ENCODE peak calls at places on chromosomes 12 and 14, in six cellular contexts. C, T, W, I, L and R are unnamed samples.

GRCh38 chr14:49975286-49975685 is 82.4 kb downstream of the ARF6 start:
- DNase-seq in C (peak), T (peak), W (no peak), I (no peak), L (peak), R (no peak)

GRCh38 chr12:58247633-58248032 is 306.3 kb downstream of the ATP23 start:
- DNase-seq in C (no peak), T (no peak), W (no peak), I (no peak), L (no peak), R (no peak)

GRCh38 chr12:123995023-123995422 is 22.0 kb downstream of the ZNF664 start:
- DNase-seq in C (peak), T (peak), W (no peak), I (no peak), L (peak), R (peak)

GRCh38 chr12:32062841-32063240 is 43.8 kb upstream of the BICD1 start:
- DNase-seq in C (no peak), T (no peak), W (no peak), I (no peak), L (no peak), R (no peak)

GRCh38 chr12:12481636-12482035 is 81.0 kb downstream of the DUSP16 start:
- DNase-seq in C (no peak), T (no peak), W (no peak), I (no peak), L (no peak), R (peak)

GRCh38 chr12:76670776-76671175 is 93.1 kb upstream of the ZDHHC17 start:
- DNase-seq in C (no peak), T (no peak), W (no peak), I (no peak), L (peak), R (no peak)

GRCh38 chr12:59972941-59973340 is 377.1 kb downstream of the SLC16A7 start:
- DNase-seq in C (peak), T (peak), W (no peak), I (no peak), L (peak), R (no peak)

GRCh38 chr12:75641031-75641780 is 129.8 kb upstream of the KRR1 start:
- DNase-seq in C (peak), T (peak), W (no peak), I (peak), L (peak), R (peak)

GRCh38 chr14:54524410-54524809 is 14.7 kb downstream of the CGRRF1 start:
- DNase-seq in C (no peak), T (no peak), W (no peak), I (no peak), L (no peak), R (no peak)

GRCh38 chr12:49059385-49060232 is 985 bp downstream of the KMT2D start:
- DNase-seq in C (no peak), T (no peak), W (no peak), I (no peak), L (no peak), R (no peak)

GRCh38 chr12:92553389-92553788 is 149.4 kb upstream of the PLEKHG7 start:
- DNase-seq in C (no peak), T (no peak), W (peak), I (no peak), L (no peak), R (no peak)

GRCh38 chr14:62216121-62216520 is 453.9 kb downstream of the SNAPC1 start:
- DNase-seq in C (no peak), T (no peak), W (no peak), I (no peak), L (no peak), R (no peak)

GRCh38 chr12:26246483-26247164 is 51.3 kb downstream of the SSPN start:
- DNase-seq in C (no peak), T (no peak), W (no peak), I (no peak), L (no peak), R (no peak)

GRCh38 chr14:75831455-75831854 is 150.3 kb downstream of the TGFB3 start:
- DNase-seq in C (peak), T (no peak), W (peak), I (peak), L (peak), R (peak)

GRCh38 chr14:78399316-78399889 is 229.2 kb downstream of the NRXN3 start:
- DNase-seq in C (peak), T (no peak), W (no peak), I (no peak), L (peak), R (peak)

GRCh38 chr12:116610971-116611541 is 51.9 kb downstream of the MAP1LC3B2 start:
- DNase-seq in C (no peak), T (no peak), W (no peak), I (no peak), L (no peak), R (no peak)

GRCh38 chr14:92726135-92726932 is 22.1 kb downstream of the LGMN start:
- DNase-seq in C (peak), T (peak), W (peak), I (peak), L (peak), R (no peak)

GRCh38 chr12:47813491-47814196 is 6.1 kb downstream of the HDAC7 start:
- DNase-seq in C (no peak), T (no peak), W (no peak), I (no peak), L (peak), R (no peak)

GRCh38 chr12:40141996-40142395 is 36.1 kb upstream of the SLC2A13 start:
- DNase-seq in C (no peak), T (no peak), W (no peak), I (no peak), L (no peak), R (no peak)
- H3K4me3 ChIP-seq in C (no peak), T (no peak), W (no peak), I (no peak), L (no peak), R (no peak)

GRCh38 chr12:50073712-50074111 is 11.4 kb upstream of the SMARCD1 start:
- DNase-seq in C (no peak), T (no peak), W (no peak), I (peak), L (no peak), R (no peak)
- H3K4me3 ChIP-seq in C (no peak), T (no peak), W (no peak), I (no peak), L (no peak), R (no peak)

GRCh38 chr14:90999299-90999698 is 61.1 kb downstream of the RPS6KA5 start:
- DNase-seq in C (no peak), T (no peak), W (no peak), I (no peak), L (no peak), R (no peak)
- H3K4me3 ChIP-seq in C (no peak), T (no peak), W (no peak), I (no peak), L (no peak), R (no peak)

GRCh38 chr12:72330784-72331183 is 58.6 kb downstream of the TRHDE start:
- DNase-seq in C (no peak), T (no peak), W (no peak), I (no peak), L (no peak), R (peak)

DNA sequence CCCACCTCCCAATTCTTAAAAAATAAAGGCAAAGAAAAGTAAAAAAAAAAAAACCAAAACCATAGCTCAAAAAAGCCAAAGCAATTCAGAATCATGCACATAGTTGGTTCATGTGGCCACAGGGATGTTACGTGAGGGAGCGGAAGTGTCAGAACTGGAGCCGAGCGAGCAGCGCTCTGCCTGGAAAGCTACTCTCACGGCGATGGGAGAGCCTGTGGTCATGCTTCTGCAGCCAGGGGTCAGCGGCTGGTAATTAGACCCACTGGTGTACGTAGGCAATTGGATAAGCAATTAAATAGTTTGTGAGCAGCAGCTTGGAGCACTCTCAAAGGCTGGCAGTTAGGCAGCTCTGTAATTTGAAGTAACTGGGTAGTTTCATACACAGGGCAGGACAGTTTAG is 58.1 kb downstream of the TRHDE start:
- DNase-seq in C (peak), T (peak), W (no peak), I (no peak), L (peak), R (peak)
- H3K4me3 ChIP-seq in C (no peak), T (no peak), W (no peak), I (no peak), L (no peak), R (peak)

DNA sequence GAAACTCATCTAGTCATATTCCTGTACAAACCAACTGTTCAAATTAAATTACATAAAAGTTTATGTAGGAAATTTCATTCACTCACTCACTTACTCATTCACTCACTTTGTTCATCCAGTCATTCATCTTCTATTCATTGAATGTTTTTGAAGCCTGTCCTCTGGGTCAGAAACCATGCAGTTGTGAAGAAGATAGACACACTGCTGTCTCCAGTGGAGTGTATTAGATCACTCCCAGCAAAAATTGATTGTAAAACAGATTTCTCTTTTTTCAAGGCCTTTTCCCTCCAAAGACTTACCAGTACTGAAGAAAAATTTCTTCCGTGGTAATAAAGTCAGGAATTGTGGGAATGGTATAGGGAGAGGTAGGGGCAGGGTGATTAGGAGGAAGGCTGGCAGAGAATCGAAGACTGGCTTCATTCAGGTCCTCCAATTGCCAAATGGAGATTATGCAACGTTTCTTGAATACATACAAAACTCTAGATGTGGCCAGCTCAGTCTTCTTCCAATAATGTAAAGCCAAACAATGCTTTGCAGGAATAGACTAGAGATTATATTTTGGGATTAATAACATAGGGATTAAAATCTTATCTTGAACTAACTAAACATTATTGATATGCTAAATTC is 9.1 kb downstream of the LRRK2 start:
- DNase-seq in C (no peak), T (no peak), W (no peak), I (no peak), L (no peak), R (no peak)
- H3K4me3 ChIP-seq in C (no peak), T (no peak), W (no peak), I (no peak), L (no peak), R (no peak)

GRCh38 chr14:67963545-67963944 is 144.0 kb downstream of the RAD51B start:
- DNase-seq in C (no peak), T (no peak), W (no peak), I (no peak), L (no peak), R (no peak)
- H3K4me3 ChIP-seq in C (no peak), T (no peak), W (no peak), I (no peak), L (no peak), R (no peak)

GRCh38 chr12:108595711-108596647 is 1.9 kb downstream of the TMEM119 start:
- DNase-seq in C (no peak), T (no peak), W (no peak), I (no peak), L (no peak), R (no peak)

GRCh38 chr12:108594323-108594903 is 3.5 kb downstream of the TMEM119 start:
- DNase-seq in C (no peak), T (no peak), W (no peak), I (peak), L (no peak), R (no peak)

GRCh38 chr12:108596854-108597558 is 878 bp downstream of the TMEM119 start:
- DNase-seq in C (no peak), T (no peak), W (no peak), I (no peak), L (no peak), R (no peak)

GRCh38 chr12:108597559-108598471 is at the start of gene TMEM119:
- DNase-seq in C (no peak), T (peak), W (no peak), I (no peak), L (peak), R (no peak)

GRCh38 chr12:108594960-108595710 is 2.7 kb downstream of the TMEM119 start:
- DNase-seq in C (no peak), T (no peak), W (no peak), I (peak), L (no peak), R (no peak)
- H3K4me3 ChIP-seq in C (peak), T (peak), W (no peak), I (no peak), L (peak), R (no peak)

GRCh38 chr12:102757154-102757873 is 159.7 kb downstream of the PAH start:
- DNase-seq in C (no peak), T (no peak), W (no peak), I (no peak), L (peak), R (no peak)

GRCh38 chr12:102763016-102763415 is 154.0 kb downstream of the PAH start:
- DNase-seq in C (no peak), T (no peak), W (no peak), I (no peak), L (no peak), R (no peak)

GRCh38 chr12:102757874-102758244 is 159.2 kb downstream of the PAH start:
- DNase-seq in C (no peak), T (no peak), W (no peak), I (no peak), L (peak), R (no peak)

GRCh38 chr12:102756564-102756963 is 160.5 kb downstream of the PAH start:
- DNase-seq in C (no peak), T (no peak), W (no peak), I (no peak), L (peak), R (no peak)

GRCh38 chr12:102760322-102760721 is 156.7 kb downstream of the PAH start:
- DNase-seq in C (no peak), T (no peak), W (no peak), I (no peak), L (no peak), R (no peak)
- H3K4me3 ChIP-seq in C (no peak), T (no peak), W (no peak), I (no peak), L (no peak), R (no peak)

DNA sequence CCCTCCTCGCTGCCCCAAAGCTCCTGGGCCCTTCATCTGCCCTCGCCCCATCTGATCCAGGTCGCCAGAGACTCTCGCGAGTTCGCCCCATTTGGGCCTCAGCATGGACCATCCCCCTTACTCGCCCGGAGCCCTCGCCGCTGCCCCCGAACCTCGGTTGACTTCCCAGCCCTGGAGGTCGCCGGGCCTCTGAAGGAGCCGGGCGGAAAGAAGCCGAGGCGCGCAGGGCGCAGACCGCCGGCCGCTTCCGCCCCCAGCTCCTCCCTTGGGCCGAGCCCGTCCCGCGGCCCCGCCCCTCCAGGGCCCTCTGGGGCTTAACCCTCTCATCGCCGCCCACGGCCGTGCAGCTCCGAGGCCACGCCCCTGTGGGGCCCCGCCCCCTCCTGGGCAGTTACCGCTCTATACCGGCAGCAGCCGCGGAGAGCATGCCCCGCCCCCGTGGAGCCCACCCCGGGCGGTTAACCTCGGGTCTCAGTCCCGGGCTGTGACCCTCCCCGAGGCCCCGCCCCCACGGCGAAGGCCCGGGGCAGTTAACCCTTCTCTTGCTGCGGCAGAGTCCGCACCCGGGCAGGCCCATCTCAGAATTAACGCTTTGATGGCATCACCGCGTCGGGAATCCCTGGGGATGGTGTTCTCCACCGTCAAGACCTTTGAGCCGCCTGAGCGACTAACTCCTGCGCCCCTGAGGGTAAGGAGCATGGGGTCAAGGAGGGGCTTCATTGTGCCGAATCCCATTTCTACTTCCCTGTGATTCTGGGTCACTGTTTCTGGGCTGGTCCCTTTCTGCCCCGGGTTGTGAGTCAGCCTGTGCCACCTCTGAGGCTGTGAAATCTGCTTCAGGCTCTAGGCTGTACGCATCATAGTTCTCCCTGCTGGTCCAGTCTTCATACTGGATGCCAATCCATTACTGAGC is at the start of gene SPSB2:
- DNase-seq in C (peak), T (no peak), W (peak), I (peak), L (peak), R (peak)
- H3K4me3 ChIP-seq in C (peak), T (peak), W (peak), I (peak), L (peak), R (peak)

GRCh38 chr12:6869049-6870021 is 2.0 kb downstream of the TPI1 start:
- DNase-seq in C (peak), T (no peak), W (peak), I (peak), L (peak), R (peak)
- H3K4me3 ChIP-seq in C (peak), T (peak), W (no peak), I (no peak), L (peak), R (peak)